ENCODE peak calls at places on chromosome 5, in six cellular contexts. S, Y, F, R, U and N are unnamed samples.

GRCh38 chr5:146447734-146448380 is 724 bp downstream of the TCERG1 start:
- DNase-seq in S (no peak), Y (no peak), F (no peak), R (no peak), U (no peak), N (peak)

GRCh38 chr5:10481241-10481932 is 39.7 kb downstream of the ROPN1L start:
- DNase-seq in S (no peak), Y (no peak), F (no peak), R (no peak), U (no peak), N (no peak)

GRCh38 chr5:135978993-135979392 is 24.2 kb upstream of the LECT2 start:
- DNase-seq in S (no peak), Y (no peak), F (no peak), R (no peak), U (no peak), N (no peak)

GRCh38 chr5:180811012-180811622 is 8.5 kb upstream of the MGAT1 start:
- DNase-seq in S (no peak), Y (no peak), F (peak), R (no peak), U (no peak), N (no peak)

GRCh38 chr5:108148715-108149139 is 233.2 kb downstream of the FBXL17 start:
- DNase-seq in S (no peak), Y (no peak), F (no peak), R (no peak), U (no peak), N (peak)

GRCh38 chr5:97903742-97904141 is 720.7 kb upstream of the RIOK2 start:
- DNase-seq in S (no peak), Y (no peak), F (no peak), R (no peak), U (no peak), N (no peak)

GRCh38 chr5:175603987-175604739 is 53.7 kb upstream of the HRH2 start:
- DNase-seq in S (no peak), Y (no peak), F (no peak), R (no peak), U (no peak), N (no peak)

GRCh38 chr5:75356719-75357118 is 19.7 kb downstream of the HMGCR start:
- DNase-seq in S (no peak), Y (no peak), F (no peak), R (no peak), U (no peak), N (no peak)

GRCh38 chr5:53048248-53048647 is 59.1 kb downstream of the ITGA2 start:
- DNase-seq in S (no peak), Y (no peak), F (no peak), R (no peak), U (no peak), N (no peak)

GRCh38 chr5:88256872-88257271 is 11.8 kb downstream of the TMEM161B start:
- DNase-seq in S (no peak), Y (no peak), F (no peak), R (no peak), U (no peak), N (no peak)

GRCh38 chr5:17001418-17001817 is 65.3 kb upstream of the MYO10 start:
- DNase-seq in S (no peak), Y (no peak), F (no peak), R (no peak), U (no peak), N (peak)

GRCh38 chr5:5585751-5586341 is 163.4 kb downstream of the ICE1 start:
- DNase-seq in S (no peak), Y (no peak), F (no peak), R (no peak), U (no peak), N (no peak)